ENCODE peak calls at places on chromosomes 13 and 19, in five cellular contexts. Q is DND-41, Z is neural progenitor cell, E is mammary epithelial cell, A is BE2C. H is an unnamed sample. For H3K4me1, the result is how much of the 10 kb centered on the place peaks cover.

GRCh38 chr13:52975969-52976368 is 52.6 kb upstream of the OLFM4 start:
- DNase-seq in Q (no peak), Z (no peak), E (no peak), A (no peak), H (no peak)

GRCh38 chr13:28438598-28439334 is 56.2 kb downstream of the FLT1 start:
- DNase-seq in Q (no peak), Z (no peak), E (no peak), A (no peak), H (no peak)

GRCh38 chr13:49086711-49087110 is 111.0 kb downstream of the FNDC3A start:
- DNase-seq in Q (no peak), Z (no peak), E (peak), A (no peak), H (no peak)

GRCh38 chr19:16143399-16144215 is at the start of gene HSH2D:
- DNase-seq in Q (no peak), Z (no peak), E (peak), A (no peak), H (peak)

GRCh38 chr13:40484101-40484800 is 182.2 kb downstream of the FOXO1 start:
- DNase-seq in Q (no peak), Z (no peak), E (no peak), A (no peak), H (no peak)

GRCh38 chr19:19460258-19460731 is 54.8 kb downstream of the GATAD2A start:
- DNase-seq in Q (no peak), Z (no peak), E (no peak), A (no peak), H (no peak)

GRCh38 chr19:7366701-7367420 is 18.1 kb downstream of the ARHGEF18 start:
- DNase-seq in Q (peak), Z (peak), E (peak), A (no peak), H (no peak)

GRCh38 chr19:55372316-55373081 is 2.2 kb upstream of the IL11 start:
- DNase-seq in Q (no peak), Z (no peak), E (no peak), A (no peak), H (no peak)

GRCh38 chr19:27754700-27755099 is 1458.3 kb downstream of the UQCRFS1 start:
- DNase-seq in Q (no peak), Z (no peak), E (no peak), A (no peak), H (no peak)

GRCh38 chr19:38412491-38412890 is 9.6 kb downstream of the FAM98C start:
- DNase-seq in Q (no peak), Z (no peak), E (no peak), A (no peak), H (no peak)

GRCh38 chr13:37899753-37900152 is 30.2 kb upstream of the TRPC4 start:
- DNase-seq in Q (no peak), Z (no peak), E (no peak), A (no peak), H (no peak)

GRCh38 chr13:95180513-95181245 is 120.6 kb downstream of the ABCC4 start:
- DNase-seq in Q (no peak), Z (no peak), E (no peak), A (no peak), H (no peak)

GRCh38 chr19:51784109-51784785 is 10.7 kb upstream of the FPR3 start:
- DNase-seq in Q (no peak), Z (no peak), E (peak), A (no peak), H (no peak)

GRCh38 chr19:51786651-51787494 is 8.1 kb upstream of the FPR3 start:
- DNase-seq in Q (no peak), Z (no peak), E (no peak), A (no peak), H (no peak)

GRCh38 chr19:51788029-51788428 is 6.9 kb upstream of the FPR3 start:
- DNase-seq in Q (no peak), Z (no peak), E (no peak), A (no peak), H (no peak)

GRCh38 chr19:51783373-51783772 is 11.6 kb upstream of the FPR3 start:
- DNase-seq in Q (no peak), Z (no peak), E (peak), A (no peak), H (no peak)

GRCh38 chr19:51784922-51785690 is 9.9 kb upstream of the FPR3 start:
- DNase-seq in Q (no peak), Z (no peak), E (peak), A (no peak), H (no peak)
- H3K4me1 ChIP-seq in Q (under half), Z (under half), E (under half), A (under half), H (under half)

DNA sequence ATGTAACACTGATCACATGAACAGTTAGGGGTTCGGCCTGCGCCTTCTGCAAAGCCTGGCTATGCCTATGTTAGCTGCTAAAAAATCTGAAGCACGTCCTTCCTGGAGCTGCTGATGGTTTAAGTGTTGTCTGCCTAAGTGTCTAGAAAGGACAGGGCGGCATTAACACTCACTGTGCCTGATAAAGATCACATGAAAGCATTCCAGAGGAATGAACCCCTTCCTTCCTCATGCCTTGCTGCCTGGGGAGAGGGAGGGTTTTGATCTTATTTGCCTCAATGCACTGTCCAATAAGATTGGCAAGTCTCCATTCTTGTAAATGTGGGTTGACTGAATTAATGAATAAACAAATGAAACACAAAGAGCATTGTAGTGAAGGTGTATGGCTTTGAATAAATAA is 5.2 kb downstream of the DOCK9 start:
- DNase-seq in Q (no peak), Z (peak), E (peak), A (no peak), H (no peak)
- H3K4me1 ChIP-seq in Q (half or more), Z (under half), E (under half), A (under half), H (under half)

DNA sequence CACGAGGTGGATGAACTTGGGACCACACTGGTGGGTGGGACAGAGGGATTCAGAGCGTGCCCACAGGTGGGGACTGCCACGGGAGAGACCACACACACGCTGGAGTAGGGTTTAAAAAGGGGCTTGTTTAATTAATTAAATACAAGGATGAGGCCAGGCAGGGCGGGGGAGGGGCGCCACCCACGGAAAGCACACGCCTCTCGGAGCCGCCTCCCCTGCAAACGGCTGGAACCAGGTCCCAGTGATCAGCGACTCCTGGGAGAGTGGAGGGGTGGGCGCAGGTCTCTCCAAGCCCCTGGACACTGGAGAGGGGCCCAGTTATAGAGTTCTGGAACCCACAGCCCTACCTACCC is 4.0 kb upstream of the REXO1 start:
- DNase-seq in Q (peak), Z (no peak), E (no peak), A (no peak), H (peak)
- H3K4me1 ChIP-seq in Q (under half), Z (under half), E (under half), A (under half), H (half or more)

GRCh38 chr19:14118165-14119051 is 846 bp upstream of the PRKACA start:
- DNase-seq in Q (peak), Z (peak), E (peak), A (peak), H (peak)

GRCh38 chr19:14116525-14116917 is 1.0 kb downstream of the PRKACA start:
- DNase-seq in Q (no peak), Z (no peak), E (no peak), A (no peak), H (no peak)

GRCh38 chr19:14115761-14116160 is 1.8 kb downstream of the PRKACA start:
- DNase-seq in Q (no peak), Z (no peak), E (no peak), A (no peak), H (no peak)

GRCh38 chr19:14117668-14118164 is at the start of gene PRKACA:
- DNase-seq in Q (peak), Z (peak), E (peak), A (peak), H (peak)

DNA sequence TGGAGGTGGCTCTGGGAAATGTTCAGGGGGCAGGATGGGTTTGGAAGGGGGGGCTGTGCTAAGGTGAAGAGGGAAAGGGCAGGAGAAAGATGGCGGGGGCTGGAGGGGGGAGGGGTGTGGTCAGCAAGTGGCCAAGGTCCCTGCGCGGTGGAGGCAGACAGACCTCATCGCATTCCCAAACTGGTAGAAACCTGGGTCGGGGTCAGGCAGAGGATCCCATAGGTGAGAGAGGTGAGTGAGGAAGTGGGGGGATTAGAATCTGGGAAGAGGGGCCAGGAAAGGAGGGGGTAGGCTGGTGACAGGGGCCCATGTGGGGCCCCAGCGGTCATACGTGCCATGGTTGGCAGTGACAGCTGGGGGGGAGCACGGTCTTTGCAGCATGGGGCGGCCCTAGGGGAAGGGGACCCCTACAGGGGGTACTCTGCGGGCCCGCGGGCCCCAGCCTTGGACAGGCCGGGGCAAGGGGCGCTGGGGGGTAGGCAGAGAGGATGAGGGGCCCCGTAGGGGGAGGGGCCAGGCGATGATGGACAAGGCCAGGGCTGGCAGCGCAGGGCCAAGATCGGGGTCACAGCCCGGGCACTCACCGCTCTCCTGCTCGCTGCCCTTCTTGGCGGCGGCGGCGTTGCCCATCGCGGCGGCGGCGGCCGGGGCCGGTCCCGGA is 514 bp downstream of the PRKACA start:
- DNase-seq in Q (peak), Z (no peak), E (no peak), A (no peak), H (no peak)
- H3K4me1 ChIP-seq in Q (under half), Z (under half), E (under half), A (under half), H (under half)

GRCh38 chr19:5554828-5555227 is 12.9 kb downstream of the TINCR start:
- DNase-seq in Q (no peak), Z (no peak), E (no peak), A (no peak), H (no peak)
- H3K4me1 ChIP-seq in Q (under half), Z (under half), E (under half), A (under half), H (under half)